ENCODE peak calls at places on chromosomes 7 and 10, in five cellular contexts. W is right lobe of liver, H is stomach, S is adrenal gland, V is transverse colon. O is an unnamed sample. For H3K27me3, the result is how much of the 10 kb centered on the place peaks cover.

GRCh38 chr10:120514035-120514620 is 57.1 kb downstream of the PLPP4 start:
- DNase-seq in W (no peak), H (no peak), S (peak), V (peak), O (no peak)

GRCh38 chr10:74207681-74208080 is 56.7 kb downstream of the ADK start:
- DNase-seq in W (no peak), H (no peak), S (no peak), V (no peak), O (no peak)

GRCh38 chr7:74479961-74480829 is 26.5 kb downstream of the GTF2IRD1 start:
- DNase-seq in W (peak), H (peak), S (peak), V (peak), O (peak)

GRCh38 chr7:3897430-3898385 is 596.7 kb downstream of the SDK1 start:
- DNase-seq in W (no peak), H (peak), S (peak), V (peak), O (no peak)

GRCh38 chr7:150909192-150909591 is 56.9 kb downstream of the AOC1 start:
- DNase-seq in W (no peak), H (no peak), S (no peak), V (no peak), O (no peak)

GRCh38 chr7:20089431-20089830 is 127.8 kb downstream of the MACC1 start:
- DNase-seq in W (no peak), H (no peak), S (no peak), V (no peak), O (no peak)

GRCh38 chr10:79022565-79023488 is 45.9 kb upstream of the ZMIZ1 start:
- DNase-seq in W (peak), H (no peak), S (peak), V (peak), O (peak)

GRCh38 chr10:104330168-104331117 is 7.8 kb downstream of the ITPRIP start:
- DNase-seq in W (no peak), H (no peak), S (peak), V (peak), O (no peak)

GRCh38 chr10:112446055-112446854 is 459 bp downstream of the ZDHHC6 start:
- DNase-seq in W (no peak), H (no peak), S (peak), V (peak), O (no peak)

GRCh38 chr7:11843113-11843765 is 11.2 kb upstream of the THSD7A start:
- DNase-seq in W (no peak), H (no peak), S (no peak), V (no peak), O (no peak)

GRCh38 chr7:42883950-42884349 is 27.9 kb downstream of the C7orf25 start:
- DNase-seq in W (no peak), H (no peak), S (peak), V (no peak), O (peak)

GRCh38 chr7:951881-952547 is 2.5 kb downstream of the ADAP1 start:
- DNase-seq in W (peak), H (no peak), S (no peak), V (peak), O (peak)

GRCh38 chr10:112915590-112916572 is 34.2 kb upstream of the TCF7L2 start:
- DNase-seq in W (no peak), H (peak), S (no peak), V (peak), O (no peak)

GRCh38 chr10:24213881-24214280 is 4.9 kb downstream of the KIAA1217 start:
- DNase-seq in W (no peak), H (no peak), S (no peak), V (no peak), O (no peak)

GRCh38 chr7:29208410-29209250 is 14.1 kb downstream of the CHN2 start:
- DNase-seq in W (peak), H (no peak), S (no peak), V (peak), O (no peak)

GRCh38 chr10:14586901-14587300 is 187.8 kb downstream of the FAM107B start:
- DNase-seq in W (peak), H (peak), S (no peak), V (peak), O (no peak)

GRCh38 chr7:116496653-116497052 is 2.9 kb upstream of the CAV2 start:
- DNase-seq in W (no peak), H (no peak), S (no peak), V (no peak), O (no peak)

GRCh38 chr7:116500071-116500853 is 724 bp downstream of the CAV2 start:
- DNase-seq in W (no peak), H (peak), S (peak), V (peak), O (peak)

GRCh38 chr7:116497708-116498107 is 1.8 kb upstream of the CAV2 start:
- DNase-seq in W (no peak), H (no peak), S (no peak), V (no peak), O (no peak)

GRCh38 chr7:116501425-116502167 is 2.1 kb downstream of the CAV2 start:
- DNase-seq in W (no peak), H (peak), S (peak), V (no peak), O (no peak)

DNA sequence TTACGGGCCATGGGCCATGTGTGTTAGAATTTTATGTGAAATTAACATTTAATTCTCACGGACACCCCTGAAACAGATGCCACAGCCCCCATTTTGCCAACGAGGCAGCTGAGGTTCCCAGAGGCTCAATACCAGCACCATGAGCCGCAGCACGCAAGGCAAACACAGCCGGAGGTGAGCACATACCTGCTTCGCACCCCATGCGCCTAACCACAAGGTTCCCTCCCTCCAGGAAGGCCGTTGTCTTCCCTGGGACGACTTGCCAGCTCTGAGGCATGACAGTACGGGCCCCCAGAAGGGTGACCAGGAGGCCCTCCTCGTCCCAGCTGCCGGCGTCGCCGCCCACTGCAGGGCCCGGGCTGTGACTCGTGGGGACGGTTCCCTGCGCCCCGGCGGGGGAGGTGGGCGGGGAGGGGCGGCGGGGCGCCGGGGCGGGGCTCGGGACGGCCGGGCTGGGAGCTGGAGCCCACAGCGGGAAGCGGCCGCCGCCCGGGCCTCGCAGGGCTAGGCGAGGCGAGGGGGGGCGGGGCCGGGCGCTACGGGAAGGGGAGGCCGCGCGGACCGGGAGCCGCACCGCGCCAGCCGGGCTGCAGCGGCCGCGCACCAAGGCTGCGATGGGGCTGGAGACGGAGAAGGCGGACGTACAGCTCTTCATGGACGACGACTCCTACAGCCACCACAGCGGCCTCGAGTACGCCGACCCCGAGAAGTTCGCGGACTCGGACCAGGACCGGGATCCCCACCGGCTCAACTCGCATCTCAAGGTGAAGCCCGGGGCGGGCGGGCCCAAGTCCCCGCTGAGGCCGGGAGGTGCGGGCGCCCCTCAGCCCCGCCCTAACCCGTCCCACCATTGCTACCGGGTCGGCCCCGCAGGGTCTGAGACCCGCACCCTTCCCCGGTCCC is at the start of gene CAV2:
- DNase-seq in W (peak), H (peak), S (peak), V (peak), O (peak)
- TF ChIP-seq POLR2A in W (peak), H (no peak), S (peak), V (peak), O (peak)

DNA sequence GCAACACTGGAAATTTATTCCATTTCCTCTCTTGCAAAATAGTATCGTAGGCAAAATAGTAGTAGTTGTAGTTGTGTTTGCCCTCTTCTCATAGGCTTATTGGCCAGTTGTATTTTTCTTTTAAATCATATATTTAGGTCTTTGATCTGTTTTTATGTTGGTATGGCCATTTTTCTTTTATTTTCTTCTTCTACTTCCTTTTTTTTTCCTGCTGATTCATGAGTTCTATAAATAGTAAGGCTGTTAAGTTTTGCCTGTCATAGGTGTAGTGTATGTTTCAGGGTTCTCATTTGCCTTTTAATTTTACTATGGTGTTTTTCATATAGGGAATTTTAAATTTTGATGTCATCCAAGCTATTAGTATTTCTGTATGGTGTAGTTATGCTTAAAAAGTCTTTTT is 25.4 kb upstream of the MRC1 start:
- DNase-seq in W (no peak), H (no peak), S (no peak), V (no peak), O (no peak)
- H3K27me3 ChIP-seq in W (under half), H (under half), S (under half), V (under half), O (under half)

DNA sequence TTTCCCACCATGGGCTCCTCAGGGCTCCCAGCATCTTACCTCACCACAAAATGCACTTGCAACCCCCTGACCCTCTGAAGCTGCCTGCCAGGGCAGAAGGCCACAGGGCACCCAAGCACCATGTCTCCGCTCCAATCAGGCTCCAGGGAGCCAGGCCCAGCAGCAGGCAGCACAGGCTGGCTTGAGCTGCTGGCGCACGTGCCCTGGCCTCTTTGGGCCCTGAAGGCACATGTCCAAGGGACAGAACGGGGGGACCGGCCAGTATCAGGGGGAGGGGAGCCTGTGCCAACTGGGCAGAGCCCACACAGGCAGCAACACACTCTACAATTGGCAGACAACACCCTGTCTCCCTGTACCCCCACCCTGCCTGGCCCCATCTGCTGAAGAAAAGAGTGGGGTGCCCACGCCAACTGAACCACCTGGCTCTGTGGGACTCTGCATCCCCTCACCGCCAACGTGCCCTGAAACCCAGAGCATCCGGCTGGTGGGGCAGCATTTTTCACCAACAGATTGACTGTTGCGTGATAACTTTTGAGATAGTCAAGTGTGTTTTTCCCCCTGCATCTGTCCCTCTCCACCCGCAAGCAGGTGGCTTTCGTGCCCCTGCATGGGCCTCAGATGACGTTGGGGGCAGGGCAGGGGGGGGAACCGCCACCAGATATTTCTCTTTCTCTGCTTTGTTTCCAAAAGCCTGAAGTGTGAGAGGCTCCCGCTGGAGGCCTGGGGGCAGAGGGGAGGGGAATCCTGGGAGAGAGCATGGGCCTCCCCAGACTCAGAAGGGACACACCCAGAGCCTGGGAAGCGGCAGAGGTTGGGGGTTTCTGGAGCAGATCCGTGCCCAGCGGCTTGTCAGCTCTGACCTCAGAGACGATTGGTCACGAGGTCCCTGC is 21.9 kb downstream of the SLIT1 start:
- DNase-seq in W (no peak), H (no peak), S (no peak), V (no peak), O (no peak)
- H3K4me3 ChIP-seq in W (no peak), H (no peak), S (no peak), V (no peak), O (no peak)

GRCh38 chr10:101782811-101783735 is at the start of gene NPM3:
- DNase-seq in W (peak), H (peak), S (peak), V (peak), O (peak)
- TF ChIP-seq POLR2A in W (peak), H (no peak), S (peak), V (peak), O (no peak)

GRCh38 chr10:80195046-80195574 is 10.2 kb downstream of the ANXA11 start:
- DNase-seq in W (no peak), H (no peak), S (no peak), V (no peak), O (no peak)
- H3K27me3 ChIP-seq in W (under half), H (under half), S (under half), V (under half), O (under half)